ENCODE peak calls at places on chromosomes 7 and 10, in ten cellular contexts. N is thoracic aorta; L is AG08395; C is EL; T is fibroblast of mammary gland; R is endothelial cell; D is NCI-H1105 treated with DMSO at 0.1 percent for 48 hours; S is esophagus squamous epithelium; A is IMR-90; Q is Jurkat, Clone E6-1. B is an unnamed sample.
A peak's percentile ranks its signal among the peaks of the same experiment; 100 is the strongest.

GRCh38 chr7:105567821-105568220 is 13.5 kb downstream of the EFCAB10 start:
- DNase-seq in N (no peak), L (no peak), C (no peak), T (no peak), R (no peak), D (no peak), S (no peak), A (no peak), Q (no peak), B (no peak)

GRCh38 chr10:92418221-92418620 is 127.3 kb downstream of the MARCHF5 start:
- DNase-seq in N (no peak), L (no peak), C (no peak), T (no peak), R (no peak), D (no peak), S (no peak), A (no peak), Q (no peak), B (no peak)

GRCh38 chr10:14409247-14409646 is 78.5 kb upstream of the FRMD4A start:
- DNase-seq in N (no peak), L (no peak), C (no peak), T (no peak), R (no peak), D (no peak), S (no peak), A (no peak), Q (no peak), B (no peak)

GRCh38 chr7:50329775-50330174 is 25.3 kb downstream of the IKZF1 start:
- DNase-seq in N (no peak), L (no peak), C (no peak), T (no peak), R (no peak), D (no peak), S (no peak), A (no peak), Q (no peak), B (no peak)

GRCh38 chr10:70032667-70033066 is 20.0 kb upstream of the MACROH2A2 start:
- DNase-seq in N (no peak), L (no peak), C (no peak), T (no peak), R (no peak), D (no peak), S (no peak), A (no peak), Q (no peak), B (no peak)

GRCh38 chr10:68561804-68562649 is 1.9 kb downstream of the TET1 start:
- DNase-seq in N (no peak), L (peak; percentile 8), C (peak; percentile 52), T (peak; percentile 21), R (peak; percentile 38), D (peak; percentile 56), S (no peak), A (no peak), Q (no peak), B (peak; percentile 19)

GRCh38 chr10:58322072-58322834 is 12.6 kb upstream of the UBE2D1 start:
- DNase-seq in N (no peak), L (no peak), C (no peak), T (peak; percentile 36), R (no peak), D (no peak), S (no peak), A (peak; percentile 11), Q (no peak), B (no peak)

GRCh38 chr10:79070611-79071534 is 2.1 kb downstream of the ZMIZ1 start:
- DNase-seq in N (peak; percentile 87), L (peak; percentile 82), C (peak; percentile 84), T (peak; percentile 89), R (peak; percentile 37), D (peak; percentile 41), S (peak; percentile 53), A (peak; percentile 69), Q (no peak), B (peak; percentile 83)

GRCh38 chr10:99548041-99548530 is 15.3 kb downstream of the NKX2-3 start:
- DNase-seq in N (no peak), L (peak; percentile 54), C (peak; percentile 80), T (peak; percentile 31), R (peak; percentile 31), D (no peak), S (no peak), A (peak; percentile 8), Q (peak; percentile 28), B (peak; percentile 58)

GRCh38 chr10:15558136-15558535 is 161.6 kb downstream of the ITGA8 start:
- DNase-seq in N (no peak), L (peak; percentile 58), C (peak; percentile 70), T (peak; percentile 80), R (no peak), D (no peak), S (no peak), A (peak; percentile 69), Q (no peak), B (no peak)

GRCh38 chr7:114973147-114973546 is 51.3 kb downstream of the MDFIC start:
- DNase-seq in N (no peak), L (peak; percentile 43), C (peak; percentile 33), T (peak; percentile 39), R (no peak), D (no peak), S (no peak), A (peak; percentile 39), Q (no peak), B (no peak)

GRCh38 chr10:92972066-92972870 is 88.3 kb upstream of the CYP26C1 start:
- DNase-seq in N (no peak), L (peak; percentile 76), C (peak; percentile 90), T (peak; percentile 87), R (no peak), D (no peak), S (no peak), A (peak; percentile 90), Q (no peak), B (peak; percentile 81)

GRCh38 chr10:18043148-18043547 is 91.4 kb downstream of the SLC39A12 start:
- DNase-seq in N (no peak), L (no peak), C (peak; percentile 45), T (peak; percentile 63), R (no peak), D (no peak), S (no peak), A (peak; percentile 81), Q (no peak), B (no peak)

GRCh38 chr7:20395494-20395893 is 64.8 kb downstream of the ITGB8 start:
- DNase-seq in N (no peak), L (no peak), C (no peak), T (no peak), R (no peak), D (no peak), S (no peak), A (no peak), Q (no peak), B (no peak)

GRCh38 chr7:143258830-143259229 is 4.4 kb upstream of the GSTK1 start:
- DNase-seq in N (no peak), L (no peak), C (no peak), T (no peak), R (no peak), D (no peak), S (no peak), A (peak; percentile 20), Q (no peak), B (no peak)

GRCh38 chr10:109411897-109412296 is 511.4 kb downstream of the XPNPEP1 start:
- DNase-seq in N (no peak), L (no peak), C (no peak), T (no peak), R (no peak), D (no peak), S (no peak), A (no peak), Q (no peak), B (no peak)

GRCh38 chr7:35255417-35255798 is 1.5 kb upstream of the TBX20 start:
- DNase-seq in N (no peak), L (no peak), C (no peak), T (no peak), R (no peak), D (no peak), S (no peak), A (no peak), Q (no peak), B (no peak)

GRCh38 chr10:131729938-131730660 is 170.7 kb upstream of the PPP2R2D start:
- DNase-seq in N (no peak), L (no peak), C (no peak), T (no peak), R (no peak), D (no peak), S (no peak), A (no peak), Q (no peak), B (no peak)

GRCh38 chr10:50928190-50928552 is 42.7 kb upstream of the A1CF start:
- DNase-seq in N (no peak), L (no peak), C (no peak), T (no peak), R (no peak), D (no peak), S (no peak), A (no peak), Q (no peak), B (no peak)

GRCh38 chr10:73991846-73992245 is 6.1 kb upstream of the VCL start:
- DNase-seq in N (no peak), L (no peak), C (no peak), T (no peak), R (no peak), D (no peak), S (no peak), A (no peak), Q (peak; percentile 93), B (no peak)

GRCh38 chr10:72107325-72108003 is 19.1 kb upstream of the SPOCK2 start:
- DNase-seq in N (no peak), L (no peak), C (no peak), T (no peak), R (no peak), D (no peak), S (no peak), A (no peak), Q (peak; percentile 89), B (no peak)

GRCh38 chr7:5422324-5423271 is 1.0 kb downstream of the TNRC18 start:
- DNase-seq in N (no peak), L (no peak), C (peak; percentile 27), T (peak; percentile 55), R (peak; percentile 45), D (no peak), S (no peak), A (peak; percentile 24), Q (no peak), B (peak; percentile 45)

GRCh38 chr7:38107486-38107893 is 70.6 kb upstream of the STARD3NL start:
- DNase-seq in N (no peak), L (peak; percentile 61), C (peak; percentile 51), T (peak; percentile 49), R (peak; percentile 75), D (peak; percentile 64), S (no peak), A (peak; percentile 35), Q (peak; percentile 50), B (peak; percentile 39)

GRCh38 chr7:74174606-74175082 is 488 bp downstream of the EIF4H start:
- DNase-seq in N (no peak), L (peak; percentile 30), C (peak; percentile 45), T (peak; percentile 51), R (peak; percentile 43), D (peak; percentile 6), S (no peak), A (peak; percentile 51), Q (no peak), B (peak; percentile 41)